ENCODE peak calls at places on chromosomes 11 and 22, in five cellular contexts. N, Y, G, J and C are unnamed samples.

GRCh38 chr22:20243545-20244249 is 24.4 kb downstream of the RTN4R start:
- ATAC-seq in G (peak; percentile 22), N (no peak), Y (peak; percentile 64), J (no peak), C (peak; percentile 54)

GRCh38 chr11:61002598-61002997 is 31.1 kb downstream of the CD6 start:
- ATAC-seq in G (no peak), N (no peak), Y (no peak), J (no peak), C (no peak)

GRCh38 chr11:68646832-68647231 is 37.5 kb upstream of the GAL start:
- ATAC-seq in Y (no peak), N (no peak), G (no peak), J (no peak), C (no peak)

GRCh38 chr11:105109855-105110750 is 29.5 kb downstream of the CARD18 start:
- ATAC-seq in Y (peak; percentile 54), J (no peak), G (no peak), N (no peak), C (no peak)

GRCh38 chr22:21735198-21736083 is at the start of gene YPEL1:
- ATAC-seq in Y (peak; percentile 99), N (peak; percentile 96), G (peak; percentile 96), J (peak; percentile 90), C (peak; percentile 98)

GRCh38 chr11:116821050-116821918 is 1.8 kb downstream of the APOA4 start:
- ATAC-seq in G (no peak), N (no peak), Y (no peak), J (no peak), C (no peak)

GRCh38 chr11:86052697-86053641 is 15.9 kb downstream of the PICALM start:
- ATAC-seq in Y (no peak), J (no peak), G (peak; percentile 34), N (no peak), C (no peak)

GRCh38 chr11:27012254-27012921 is 18.5 kb downstream of the FIBIN start:
- ATAC-seq in N (peak; percentile 18), Y (peak; percentile 57), J (no peak), G (no peak), C (no peak)

GRCh38 chr11:61529537-61530225 is 21.1 kb downstream of the LRRC10B start:
- ATAC-seq in G (no peak), N (no peak), Y (peak; percentile 47), J (peak; percentile 57), C (peak; percentile 62)

GRCh38 chr22:37752189-37753061 is 55.3 kb upstream of the GCAT start:
- ATAC-seq in Y (peak; percentile 84), J (peak; percentile 43), N (no peak), G (no peak), C (peak; percentile 90)

GRCh38 chr11:36162282-36162825 is 126.9 kb downstream of the COMMD9 start:
- ATAC-seq in G (no peak), J (no peak), Y (no peak), N (no peak), C (no peak)

GRCh38 chr11:30635401-30635989 is 49.3 kb upstream of the MPPED2 start:
- ATAC-seq in Y (no peak), J (no peak), N (no peak), G (no peak), C (no peak)

GRCh38 chr22:46797355-46797754 is 34.9 kb downstream of the TBC1D22A start:
- ATAC-seq in Y (no peak), G (peak; percentile 73), N (peak; percentile 44), J (no peak), C (no peak)

GRCh38 chr11:3947084-3947483 is 91.6 kb downstream of the STIM1 start:
- ATAC-seq in N (peak; percentile 78), Y (peak; percentile 53), J (no peak), G (no peak), C (peak; percentile 73)

GRCh38 chr22:20046730-20047129 is 25.8 kb downstream of the TANGO2 start:
- ATAC-seq in J (no peak), Y (no peak), N (no peak), G (no peak), C (no peak)

GRCh38 chr22:46078241-46079092 is 71.9 kb upstream of the PPARA start:
- ATAC-seq in J (no peak), Y (peak; percentile 52), G (no peak), N (no peak), C (peak; percentile 46)

GRCh38 chr11:35763301-35763700 is 100.7 kb downstream of the TRIM44 start:
- ATAC-seq in J (no peak), N (no peak), Y (no peak), G (no peak), C (no peak)

GRCh38 chr11:108302121-108302785 is 79.4 kb downstream of the ATM start:
- ATAC-seq in Y (no peak), N (peak; percentile 87), J (no peak), G (no peak), C (no peak)

GRCh38 chr22:45671783-45672563 is at the start of gene ATXN10:
- ATAC-seq in G (peak; percentile 87), J (peak; percentile 87), Y (peak; percentile 93), N (peak; percentile 80), C (peak; percentile 83)

GRCh38 chr22:37633082-37633692 is 6.3 kb upstream of the SH3BP1 start:
- ATAC-seq in G (no peak), J (no peak), N (peak; percentile 67), Y (no peak), C (no peak)

GRCh38 chr22:39703890-39704658 is 133.5 kb downstream of the CACNA1I start:
- ATAC-seq in N (no peak), Y (peak; percentile 28), J (no peak), G (no peak), C (peak; percentile 46)

GRCh38 chr11:120334894-120335462 is 1.2 kb upstream of the ARHGEF12 start:
- ATAC-seq in N (peak; percentile 29), Y (peak; percentile 62), J (no peak), G (no peak), C (peak; percentile 69)

DNA sequence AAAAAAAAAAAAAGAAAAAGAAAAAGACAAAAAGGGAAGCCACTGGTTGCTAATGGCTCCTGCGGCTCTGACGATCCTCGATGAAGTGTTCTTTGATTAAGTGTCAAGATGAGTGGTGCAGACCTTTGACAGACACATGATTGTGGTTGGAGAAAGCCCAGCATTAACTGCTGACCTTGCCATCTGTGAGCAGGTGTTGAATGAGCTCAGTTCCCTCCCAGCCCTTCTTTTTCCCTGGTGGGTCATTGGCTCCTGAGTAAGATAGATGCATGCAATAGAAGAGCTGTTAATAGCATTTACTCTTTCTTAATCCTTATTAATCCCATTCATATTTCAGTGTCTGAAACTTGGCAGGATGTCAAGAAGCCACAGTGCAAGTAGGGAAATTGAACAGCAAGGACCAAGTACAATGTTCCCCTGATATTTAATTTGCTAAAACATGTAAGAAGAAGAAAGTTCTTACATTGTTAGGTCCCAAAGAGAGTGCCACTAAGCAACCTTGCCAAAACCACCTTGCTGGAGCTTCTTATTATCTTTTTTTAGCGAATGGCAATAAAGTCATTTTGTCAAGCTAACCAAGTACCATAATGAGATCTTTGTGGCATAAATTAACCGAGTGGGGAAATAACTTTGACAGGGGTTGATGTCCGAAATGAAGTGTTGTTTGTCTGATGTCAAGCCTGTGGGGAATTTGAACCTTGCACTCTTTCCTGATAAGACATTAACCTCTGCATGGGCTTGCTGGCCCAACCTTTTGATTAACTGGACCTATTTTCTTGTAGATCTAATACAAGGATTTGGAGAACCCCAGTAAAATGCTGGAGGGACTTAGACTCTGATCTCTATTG is 113.7 kb downstream of the PTPRJ start:
- ATAC-seq in G (peak; percentile 24), Y (peak; percentile 38), J (peak; percentile 81), N (peak; percentile 66), C (no peak)
- H3K4me3 ChIP-seq in G (no peak overlapping the region), Y (no peak overlapping the region), J (peak overlapping the region; percentile 22), N (no peak overlapping the region), C (no peak overlapping the region)

DNA sequence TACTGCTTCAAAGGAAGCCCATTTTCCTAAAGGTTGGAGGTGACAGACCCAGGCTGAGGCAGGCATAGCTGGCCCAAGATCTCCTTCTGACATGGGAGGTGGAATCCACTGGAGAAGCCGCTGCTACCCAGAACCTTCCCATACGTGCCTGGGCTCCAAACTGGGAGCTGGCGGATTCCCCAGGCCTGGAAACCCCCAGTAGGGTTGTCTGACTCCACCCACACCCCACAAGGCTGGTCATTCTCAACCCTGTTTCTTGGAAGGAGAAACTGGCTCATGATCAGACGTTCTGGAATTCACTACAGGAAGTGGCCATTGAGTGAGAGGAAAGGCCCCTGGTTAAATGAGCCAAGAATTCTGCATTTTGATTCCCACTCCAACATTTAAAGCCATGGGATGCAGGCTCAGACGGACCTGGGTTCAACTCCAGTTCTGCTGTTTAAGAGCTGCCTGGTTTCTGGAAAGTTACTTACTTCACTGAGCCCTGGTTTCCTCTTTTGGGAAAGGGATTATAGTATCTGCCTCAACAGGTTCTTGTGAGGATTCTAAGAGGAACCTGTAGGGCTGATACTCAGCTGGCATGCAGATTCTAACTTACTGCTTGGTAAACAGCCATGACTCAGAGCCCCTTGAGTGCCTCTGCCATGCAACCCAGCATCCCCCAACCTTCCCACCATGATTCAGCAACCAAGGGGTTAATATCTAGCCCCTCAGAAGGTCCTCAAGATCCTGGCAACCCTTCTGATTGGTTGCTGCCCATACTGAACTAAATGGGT is 19.4 kb upstream of the TSKU start:
- ATAC-seq in Y (peak; percentile 61), J (no peak), N (no peak), G (no peak), C (peak; percentile 35)
- TF ChIP-seq POLR2AphosphoS5 in Y (peak; percentile 21), J (no peak), N (no peak), G (no peak), C (peak; percentile 50)

DNA sequence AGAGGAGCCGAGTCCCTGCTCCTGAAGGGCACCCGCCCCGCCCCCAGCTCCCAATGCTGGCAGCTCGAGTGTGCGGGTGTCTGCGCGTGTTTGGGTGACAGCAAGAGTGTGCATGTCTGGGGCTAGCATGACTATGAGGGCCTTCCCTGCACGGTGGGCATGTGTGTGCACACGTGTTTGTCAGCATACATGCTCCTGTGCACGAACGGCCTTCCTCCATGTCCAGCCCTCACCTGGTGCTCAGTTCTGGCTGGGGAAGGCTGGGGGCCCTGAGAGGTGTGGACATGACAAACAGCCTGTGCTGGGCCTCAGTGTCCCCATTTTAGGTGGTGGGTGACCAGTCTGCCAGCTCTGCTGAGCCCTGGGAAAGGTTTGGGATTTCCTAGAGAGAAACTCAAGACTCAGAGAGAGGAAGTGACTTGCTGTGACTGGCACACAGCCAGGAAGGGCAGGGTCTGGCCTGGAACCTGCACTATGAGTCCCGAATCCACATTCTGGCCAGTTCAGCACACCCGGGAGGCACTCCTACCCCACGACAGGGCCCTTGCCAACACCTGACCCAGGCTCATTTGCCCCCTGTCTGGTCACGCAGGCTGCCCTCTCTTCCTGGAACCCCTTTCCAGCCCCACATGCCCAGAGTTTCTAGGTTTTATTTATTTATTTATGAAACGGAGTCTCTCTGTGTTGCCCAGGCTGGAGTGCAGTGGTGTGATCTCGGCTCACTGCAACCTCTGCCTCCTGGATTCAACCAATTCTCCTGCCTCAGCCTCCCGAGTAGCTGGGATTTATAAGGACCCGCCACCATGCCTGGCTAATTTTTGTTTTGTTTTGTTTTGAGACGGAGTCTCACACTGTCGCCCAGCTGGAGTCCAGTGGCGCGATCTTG is 3.3 kb upstream of the SHISA8 start:
- ATAC-seq in G (no peak), N (no peak), J (peak; percentile 4), Y (peak; percentile 23), C (no peak)
- TF ChIP-seq EP300 in G (no peak), N (no peak), J (no peak), Y (no peak), C (no peak)

GRCh38 chr11:62854825-62855570 is 15.6 kb upstream of the WDR74 start:
- ATAC-seq in N (no peak), G (no peak), J (no peak), Y (no peak), C (no peak)

GRCh38 chr11:62851807-62852522 is 12.6 kb upstream of the WDR74 start:
- ATAC-seq in J (peak; percentile 17), Y (no peak), G (peak; percentile 2), N (peak; percentile 1), C (no peak)

GRCh38 chr11:62854013-62854824 is 14.8 kb upstream of the WDR74 start:
- ATAC-seq in N (no peak), J (no peak), Y (no peak), G (no peak), C (no peak)

GRCh38 chr11:62852523-62853188 is 13.3 kb upstream of the WDR74 start:
- ATAC-seq in G (no peak), Y (no peak), N (no peak), J (no peak), C (no peak)

GRCh38 chr11:62853279-62853965 is 14.0 kb upstream of the WDR74 start:
- ATAC-seq in N (no peak), G (no peak), Y (no peak), J (no peak), C (no peak)
- H3K4me3 ChIP-seq in N (peak overlapping the region; percentile 91), G (peak overlapping the region; percentile 74), Y (no peak overlapping the region), J (peak overlapping the region; percentile 96), C (peak overlapping the region; percentile 75)